ENCODE peak calls at places on chromosomes 1 and 21, in ten cellular contexts. K, X, T, R, B, N, Z, P, I and E are unnamed samples.

GRCh38 chr21:17775431-17776126 is 43.6 kb downstream of the C21orf91 start:
- DNase-seq in K (no peak), X (no peak), T (peak), R (no peak), B (no peak), N (no peak), Z (no peak), P (no peak), I (no peak), E (peak)

GRCh38 chr1:53552981-53553733 is 94.0 kb downstream of the DMRTB1 start:
- DNase-seq in K (peak), X (no peak), T (peak), R (no peak), B (no peak), N (peak), Z (peak), P (peak), I (peak), E (no peak)

GRCh38 chr1:9008236-9008635 is 18.0 kb downstream of the SLC2A7 start:
- DNase-seq in K (no peak), X (no peak), T (no peak), R (no peak), B (no peak), N (no peak), Z (no peak), P (no peak), I (no peak), E (peak)

GRCh38 chr1:152565535-152566215 is 905 bp downstream of the LCE3E start:
- DNase-seq in K (no peak), X (no peak), T (no peak), R (no peak), B (no peak), N (no peak), Z (no peak), P (no peak), I (no peak), E (no peak)

GRCh38 chr1:109791495-109792040 is 27.8 kb upstream of the EPS8L3 start:
- DNase-seq in K (peak), X (no peak), T (no peak), R (no peak), B (no peak), N (peak), Z (no peak), P (no peak), I (no peak), E (no peak)

GRCh38 chr1:50110084-50110615 is 1.4 kb downstream of the ELAVL4 start:
- DNase-seq in K (no peak), X (no peak), T (no peak), R (no peak), B (no peak), N (no peak), Z (no peak), P (no peak), I (no peak), E (no peak)

GRCh38 chr1:153540394-153541361 is at the start of gene S100A5:
- DNase-seq in K (peak), X (peak), T (no peak), R (no peak), B (no peak), N (no peak), Z (peak), P (no peak), I (peak), E (peak)

GRCh38 chr1:119279441-119280415 is 88.9 kb upstream of the HAO2 start:
- DNase-seq in K (no peak), X (no peak), T (no peak), R (no peak), B (peak), N (no peak), Z (peak), P (no peak), I (peak), E (no peak)

GRCh38 chr1:178551307-178551706 is 38.4 kb downstream of the TEX35 start:
- DNase-seq in K (no peak), X (no peak), T (no peak), R (no peak), B (no peak), N (no peak), Z (no peak), P (no peak), I (no peak), E (no peak)

GRCh38 chr1:216688127-216688657 is 35.0 kb downstream of the ESRRG start:
- DNase-seq in K (no peak), X (no peak), T (no peak), R (no peak), B (no peak), N (no peak), Z (no peak), P (peak), I (no peak), E (no peak)

GRCh38 chr1:1250828-1251284 is 4.3 kb upstream of the C1QTNF12 start:
- DNase-seq in K (no peak), X (no peak), T (peak), R (no peak), B (no peak), N (no peak), Z (no peak), P (peak), I (peak), E (peak)

GRCh38 chr1:97433520-97434175 is 487.2 kb downstream of the DPYD start:
- DNase-seq in K (no peak), X (no peak), T (no peak), R (no peak), B (peak), N (no peak), Z (peak), P (no peak), I (peak), E (no peak)

GRCh38 chr1:168709407-168709891 is 19.6 kb downstream of the DPT start:
- DNase-seq in K (no peak), X (peak), T (no peak), R (no peak), B (peak), N (no peak), Z (peak), P (no peak), I (peak), E (no peak)

GRCh38 chr1:155127672-155128468 is at the start of gene EFNA1:
- DNase-seq in K (peak), X (peak), T (peak), R (peak), B (peak), N (peak), Z (peak), P (peak), I (peak), E (no peak)

GRCh38 chr21:42346866-42347600 is 3.8 kb downstream of the TFF2 start:
- DNase-seq in K (peak), X (no peak), T (no peak), R (no peak), B (no peak), N (peak), Z (no peak), P (no peak), I (no peak), E (no peak)

GRCh38 chr1:183209533-183210158 is 23.6 kb downstream of the LAMC2 start:
- DNase-seq in K (no peak), X (no peak), T (no peak), R (no peak), B (peak), N (no peak), Z (peak), P (no peak), I (peak), E (peak)

GRCh38 chr1:101004061-101004460 is 21.5 kb downstream of the DPH5 start:
- DNase-seq in K (no peak), X (peak), T (no peak), R (no peak), B (peak), N (no peak), Z (peak), P (no peak), I (peak), E (peak)

DNA sequence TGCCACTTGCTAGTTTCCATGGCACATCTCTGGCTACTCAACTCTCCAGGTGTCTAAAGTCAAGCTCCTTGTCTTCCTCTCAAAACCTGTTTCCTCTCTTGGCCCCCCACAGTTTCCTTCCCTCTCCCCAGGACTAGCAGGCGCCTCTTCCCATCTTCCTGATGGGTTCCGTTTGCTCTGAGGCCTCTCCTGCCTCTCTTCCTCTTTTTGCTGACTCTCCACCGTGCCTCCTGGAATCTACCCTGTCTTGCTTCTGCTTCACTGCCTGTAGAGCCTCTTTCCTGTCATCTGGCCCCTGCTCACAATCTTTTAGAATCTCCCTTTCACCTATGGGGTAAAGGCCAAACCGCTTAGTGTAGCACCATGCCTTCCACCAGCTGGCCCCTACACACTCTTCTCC is 21.8 kb upstream of the LHX4 start:
- DNase-seq in K (no peak), X (no peak), T (no peak), R (no peak), B (no peak), N (no peak), Z (no peak), P (no peak), I (no peak), E (no peak)
- TF ChIP-seq CTCF in K (no peak), X (no peak), T (no peak), R (no peak), B (no peak), N (no peak), Z (no peak), P (no peak), I (no peak), E (no peak)

DNA sequence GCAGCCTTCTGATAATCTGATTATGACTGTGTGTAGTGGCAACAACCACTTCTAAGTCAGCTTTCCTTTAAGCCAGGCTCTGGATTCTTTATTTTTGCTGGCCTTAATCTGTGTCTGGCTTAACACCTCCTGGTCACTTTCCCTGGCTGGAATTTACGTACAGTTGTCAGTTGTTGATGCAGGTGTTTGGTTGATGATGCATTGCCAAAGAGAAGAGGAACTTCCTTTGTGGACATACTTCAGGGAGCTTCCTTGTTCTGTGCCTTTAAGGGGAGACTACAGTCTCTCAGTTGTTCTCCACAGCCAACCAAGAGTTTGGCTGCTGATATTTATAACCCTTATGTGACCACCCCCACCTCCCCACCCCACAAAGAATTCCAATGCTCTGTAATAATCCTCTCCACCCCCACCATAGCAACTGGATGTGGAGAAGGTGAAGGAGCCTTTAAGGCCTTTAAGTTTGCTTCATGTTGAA is 96.0 kb upstream of the BMP8A start:
- DNase-seq in K (no peak), X (no peak), T (no peak), R (no peak), B (peak), N (no peak), Z (peak), P (no peak), I (peak), E (no peak)
- H3K4me3 ChIP-seq in K (no peak), X (no peak), T (no peak), R (no peak), B (no peak), N (no peak), Z (no peak), P (no peak), I (no peak), E (no peak)

GRCh38 chr1:41433501-41433900 is 51.0 kb downstream of the EDN2 start:
- DNase-seq in K (no peak), X (no peak), T (no peak), R (no peak), B (no peak), N (no peak), Z (no peak), P (no peak), I (no peak), E (no peak)

GRCh38 chr1:41435570-41436178 is 48.8 kb downstream of the EDN2 start:
- DNase-seq in K (no peak), X (peak), T (no peak), R (no peak), B (no peak), N (no peak), Z (peak), P (peak), I (no peak), E (no peak)

GRCh38 chr1:41434306-41434705 is 50.2 kb downstream of the EDN2 start:
- DNase-seq in K (no peak), X (no peak), T (no peak), R (no peak), B (no peak), N (no peak), Z (no peak), P (no peak), I (no peak), E (no peak)

GRCh38 chr1:41436281-41437010 is 48.0 kb downstream of the EDN2 start:
- DNase-seq in K (no peak), X (no peak), T (no peak), R (no peak), B (no peak), N (no peak), Z (no peak), P (no peak), I (no peak), E (no peak)

DNA sequence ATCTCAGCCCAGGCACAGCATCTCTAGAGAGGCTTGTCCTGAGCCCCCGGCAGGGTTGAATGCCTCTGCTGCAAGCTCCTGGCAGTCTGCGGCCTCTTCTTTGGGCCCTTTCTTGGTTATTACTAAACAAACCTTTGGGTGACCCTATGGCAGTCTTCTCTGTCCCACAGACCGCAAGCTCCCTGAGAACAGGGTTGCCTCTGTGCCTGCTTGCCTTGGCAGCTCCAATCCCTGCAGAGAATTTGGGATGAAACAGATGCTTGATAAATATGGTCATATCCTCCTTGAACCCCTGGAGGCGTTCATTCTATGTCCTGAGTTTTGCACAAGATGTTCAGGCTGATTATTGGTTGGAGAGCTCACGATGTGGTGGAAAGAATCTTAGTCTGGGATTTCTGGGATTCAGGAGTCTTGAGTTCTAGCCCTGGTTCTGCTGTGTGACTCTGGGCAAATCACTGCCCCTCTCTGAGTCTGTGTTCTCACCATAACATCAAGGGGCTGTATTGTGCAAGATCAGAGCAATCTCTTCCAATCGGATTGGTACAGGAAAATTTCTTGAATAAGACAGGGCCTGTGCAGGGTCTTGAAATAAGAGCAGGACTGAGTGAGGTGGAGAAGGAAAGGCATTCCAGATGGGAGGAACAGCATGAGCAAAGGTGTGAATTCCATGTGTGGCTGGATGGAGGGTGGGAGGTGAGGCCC is 49.6 kb downstream of the EDN2 start:
- DNase-seq in K (no peak), X (no peak), T (no peak), R (no peak), B (no peak), N (no peak), Z (peak), P (no peak), I (no peak), E (no peak)
- TF ChIP-seq CTCF in K (no peak), X (no peak), T (no peak), R (no peak), B (no peak), N (no peak), Z (no peak), P (no peak), I (no peak), E (no peak)

GRCh38 chr1:235675152-235675890 is 25.7 kb upstream of the GNG4 start:
- DNase-seq in K (no peak), X (no peak), T (no peak), R (no peak), B (peak), N (no peak), Z (no peak), P (no peak), I (peak), E (no peak)
- H3K4me3 ChIP-seq in K (no peak), X (no peak), T (no peak), R (no peak), B (no peak), N (no peak), Z (no peak), P (no peak), I (no peak), E (no peak)

GRCh38 chr1:213984387-213985180 is 3.2 kb upstream of the PROX1 start:
- DNase-seq in K (no peak), X (peak), T (no peak), R (peak), B (no peak), N (no peak), Z (no peak), P (no peak), I (no peak), E (no peak)
- TF ChIP-seq CTCF in K (no peak), X (no peak), T (no peak), R (no peak), B (no peak), N (no peak), Z (no peak), P (no peak), I (no peak), E (no peak)